ENCODE peak calls at places on chromosomes 5 and 9, in six cellular contexts. One of them, this sample, is unnamed.

GRCh38 chr9:35341021-35341420 is 148.9 kb upstream of the RUSC2 start:
- DNase-seq in mesothelial cell of epicardium: no peak
- DNase-seq in endothelial cell: no peak
- DNase-seq in choroid plexus epithelial cell: no peak
- DNase-seq in AG04450: no peak
- DNase-seq in SK-N-SH: no peak
- DNase-seq in this sample: no peak

GRCh38 chr9:76371901-76372300 is 22.3 kb downstream of the RFK start:
- DNase-seq in mesothelial cell of epicardium: no peak
- DNase-seq in SK-N-SH: no peak
- DNase-seq in AG04450: peak
- DNase-seq in endothelial cell: no peak
- DNase-seq in choroid plexus epithelial cell: peak
- DNase-seq in this sample: peak

GRCh38 chr9:133821606-133822438 is 83.7 kb upstream of the SARDH start:
- DNase-seq in choroid plexus epithelial cell: peak
- DNase-seq in AG04450: no peak
- DNase-seq in SK-N-SH: no peak
- DNase-seq in endothelial cell: no peak
- DNase-seq in mesothelial cell of epicardium: no peak
- DNase-seq in this sample: no peak

GRCh38 chr9:134922066-134922931 is 4.6 kb upstream of the FCN1 start:
- DNase-seq in mesothelial cell of epicardium: peak
- DNase-seq in AG04450: no peak
- DNase-seq in endothelial cell: peak
- DNase-seq in SK-N-SH: no peak
- DNase-seq in choroid plexus epithelial cell: peak
- DNase-seq in this sample: no peak

GRCh38 chr5:95729115-95730010 is 1.8 kb upstream of the RHOBTB3 start:
- DNase-seq in SK-N-SH: no peak
- DNase-seq in AG04450: no peak
- DNase-seq in choroid plexus epithelial cell: no peak
- DNase-seq in endothelial cell: no peak
- DNase-seq in mesothelial cell of epicardium: no peak
- DNase-seq in this sample: no peak

GRCh38 chr5:122615146-122615545 is 159.7 kb upstream of the SNX2 start:
- DNase-seq in SK-N-SH: no peak
- DNase-seq in AG04450: no peak
- DNase-seq in endothelial cell: no peak
- DNase-seq in mesothelial cell of epicardium: no peak
- DNase-seq in choroid plexus epithelial cell: no peak
- DNase-seq in this sample: no peak

GRCh38 chr5:123176224-123176937 is 87.3 kb downstream of the PRDM6 start:
- DNase-seq in SK-N-SH: no peak
- DNase-seq in AG04450: no peak
- DNase-seq in choroid plexus epithelial cell: peak
- DNase-seq in mesothelial cell of epicardium: no peak
- DNase-seq in endothelial cell: no peak
- DNase-seq in this sample: no peak

GRCh38 chr9:72533322-72533721 is 11.9 kb downstream of the TMC1 start:
- DNase-seq in endothelial cell: no peak
- DNase-seq in mesothelial cell of epicardium: no peak
- DNase-seq in choroid plexus epithelial cell: peak
- DNase-seq in SK-N-SH: no peak
- DNase-seq in AG04450: no peak
- DNase-seq in this sample: no peak

GRCh38 chr5:94433393-94434149 is 184.8 kb downstream of the KIAA0825 start:
- DNase-seq in SK-N-SH: no peak
- DNase-seq in endothelial cell: no peak
- DNase-seq in choroid plexus epithelial cell: peak
- DNase-seq in AG04450: peak
- DNase-seq in mesothelial cell of epicardium: no peak
- DNase-seq in this sample: peak

GRCh38 chr5:161851691-161852299 is 3.9 kb downstream of the GABRA1 start:
- DNase-seq in mesothelial cell of epicardium: no peak
- DNase-seq in AG04450: no peak
- DNase-seq in endothelial cell: no peak
- DNase-seq in choroid plexus epithelial cell: peak
- DNase-seq in SK-N-SH: peak
- DNase-seq in this sample: no peak

GRCh38 chr5:78621269-78621871 is 27.2 kb downstream of the LHFPL2 start:
- DNase-seq in choroid plexus epithelial cell: peak
- DNase-seq in mesothelial cell of epicardium: no peak
- DNase-seq in AG04450: no peak
- DNase-seq in SK-N-SH: no peak
- DNase-seq in endothelial cell: no peak
- DNase-seq in this sample: no peak

GRCh38 chr5:172973931-172974330 is 9.6 kb upstream of the ATP6V0E1 start:
- DNase-seq in AG04450: no peak
- DNase-seq in endothelial cell: no peak
- DNase-seq in choroid plexus epithelial cell: peak
- DNase-seq in SK-N-SH: no peak
- DNase-seq in mesothelial cell of epicardium: no peak
- DNase-seq in this sample: no peak

GRCh38 chr5:180704362-180704761 is 35.5 kb downstream of the OR2Y1 start:
- DNase-seq in SK-N-SH: no peak
- DNase-seq in endothelial cell: no peak
- DNase-seq in mesothelial cell of epicardium: no peak
- DNase-seq in AG04450: no peak
- DNase-seq in choroid plexus epithelial cell: peak
- DNase-seq in this sample: no peak

DNA sequence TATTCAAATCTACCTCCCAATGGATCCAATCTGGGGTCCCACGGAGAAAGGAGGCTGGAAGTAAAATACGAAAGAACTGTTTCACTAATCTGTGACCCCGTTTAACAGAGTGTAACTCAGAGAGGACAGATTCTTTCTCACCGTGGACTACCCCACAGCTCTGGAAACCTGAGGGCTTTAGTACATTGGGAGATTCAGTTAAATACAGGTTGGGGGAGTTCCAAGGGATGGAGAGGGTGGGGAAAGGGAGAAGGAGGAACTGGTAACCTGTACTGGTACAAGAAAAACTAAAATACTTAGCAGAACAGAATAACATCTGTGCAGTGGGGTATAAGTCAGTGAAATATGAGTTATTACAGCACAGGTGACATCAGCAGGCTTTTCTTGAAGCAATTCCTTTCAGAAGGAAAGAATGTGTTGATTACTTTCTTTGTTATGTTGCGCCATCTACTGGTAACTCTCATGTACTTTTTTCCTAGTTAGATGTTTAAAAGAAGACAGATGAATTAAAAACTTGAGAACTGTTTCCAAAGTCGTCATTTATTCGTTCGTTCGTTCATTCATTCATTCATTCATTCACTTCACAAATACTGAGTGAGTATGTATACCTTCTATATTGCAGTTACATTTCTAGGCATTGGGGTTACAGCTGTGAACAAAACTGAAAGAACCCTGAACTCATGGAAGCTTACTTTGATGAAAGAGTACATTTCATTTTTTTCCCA is 30.0 kb upstream of the STOM start:
- DNase-seq in choroid plexus epithelial cell: peak
- DNase-seq in SK-N-SH: peak
- DNase-seq in AG04450: peak
- DNase-seq in endothelial cell: no peak
- DNase-seq in mesothelial cell of epicardium: no peak
- DNase-seq in this sample: peak
- TF ChIP-seq CTCF in choroid plexus epithelial cell: peak
- TF ChIP-seq CTCF in SK-N-SH: peak
- TF ChIP-seq CTCF in AG04450: peak
- TF ChIP-seq CTCF in endothelial cell: peak
- TF ChIP-seq CTCF in mesothelial cell of epicardium: peak
- TF ChIP-seq CTCF in this sample: peak

GRCh38 chr9:22718653-22719052 is 272.0 kb downstream of the DMRTA1 start:
- DNase-seq in SK-N-SH: no peak
- DNase-seq in mesothelial cell of epicardium: no peak
- DNase-seq in choroid plexus epithelial cell: no peak
- DNase-seq in AG04450: no peak
- DNase-seq in endothelial cell: no peak
- DNase-seq in this sample: no peak
- TF ChIP-seq CTCF in SK-N-SH: peak
- TF ChIP-seq CTCF in mesothelial cell of epicardium: peak
- TF ChIP-seq CTCF in choroid plexus epithelial cell: no peak
- TF ChIP-seq CTCF in AG04450: peak
- TF ChIP-seq CTCF in endothelial cell: peak
- TF ChIP-seq CTCF in this sample: peak

DNA sequence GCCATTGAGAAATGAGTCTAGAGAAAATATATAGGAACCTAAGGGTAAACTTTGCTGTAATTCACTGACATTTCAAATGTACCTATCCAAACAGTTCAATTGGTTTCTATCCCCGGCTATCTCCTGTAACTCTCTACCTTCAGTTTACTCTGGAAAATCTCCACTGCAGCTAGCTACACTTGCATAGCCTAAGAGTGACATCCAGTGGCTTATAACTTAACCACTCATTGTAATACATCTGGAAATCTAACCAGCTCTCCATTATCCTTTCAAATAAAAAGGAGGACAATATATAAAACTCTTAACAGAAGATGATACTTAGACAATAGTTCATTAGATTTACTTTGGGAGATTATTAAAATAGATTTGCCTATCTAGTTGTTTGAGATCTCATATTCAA is 35.3 kb upstream of the SPDL1 start:
- DNase-seq in endothelial cell: no peak
- DNase-seq in SK-N-SH: peak
- DNase-seq in choroid plexus epithelial cell: peak
- DNase-seq in AG04450: no peak
- DNase-seq in mesothelial cell of epicardium: no peak
- DNase-seq in this sample: peak
- TF ChIP-seq CTCF in endothelial cell: peak
- TF ChIP-seq CTCF in SK-N-SH: peak
- TF ChIP-seq CTCF in choroid plexus epithelial cell: peak
- TF ChIP-seq CTCF in AG04450: peak
- TF ChIP-seq CTCF in mesothelial cell of epicardium: no peak
- TF ChIP-seq CTCF in this sample: peak

DNA sequence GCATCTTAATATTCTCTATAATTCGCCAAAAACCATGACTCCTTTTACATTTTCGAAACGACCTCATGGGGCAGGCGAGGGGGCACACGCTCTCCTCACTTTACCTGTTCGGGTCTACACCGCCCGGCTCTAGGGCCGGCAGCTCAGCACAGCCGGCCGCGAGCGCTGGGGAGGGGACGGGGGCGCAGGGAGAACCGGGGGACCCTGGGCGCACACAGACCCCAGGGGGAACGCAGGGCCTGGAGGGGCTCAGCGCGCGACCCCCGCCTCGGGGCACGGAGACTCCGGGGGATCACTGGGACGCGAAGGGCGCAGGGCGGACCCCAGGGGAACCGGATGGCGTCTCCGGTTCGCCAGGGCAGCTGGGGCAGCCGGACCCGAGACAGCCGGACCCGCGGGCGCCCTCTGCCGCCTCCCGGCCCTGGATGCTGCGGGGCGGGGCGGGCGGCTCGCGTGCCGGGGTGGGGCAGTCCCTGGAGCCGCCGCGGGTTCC is at the start of gene AHRR:
- DNase-seq in choroid plexus epithelial cell: peak
- DNase-seq in SK-N-SH: peak
- DNase-seq in endothelial cell: peak
- DNase-seq in mesothelial cell of epicardium: peak
- DNase-seq in AG04450: no peak
- DNase-seq in this sample: no peak
- TF ChIP-seq CTCF in choroid plexus epithelial cell: peak
- TF ChIP-seq CTCF in SK-N-SH: peak
- TF ChIP-seq CTCF in endothelial cell: peak
- TF ChIP-seq CTCF in mesothelial cell of epicardium: peak
- TF ChIP-seq CTCF in AG04450: peak
- TF ChIP-seq CTCF in this sample: peak

GRCh38 chr5:72245517-72246238 is 74.4 kb downstream of the MRPS27 start:
- DNase-seq in SK-N-SH: no peak
- DNase-seq in AG04450: no peak
- DNase-seq in endothelial cell: no peak
- DNase-seq in choroid plexus epithelial cell: no peak
- DNase-seq in mesothelial cell of epicardium: no peak
- DNase-seq in this sample: no peak

GRCh38 chr5:72246239-72246580 is 73.8 kb downstream of the MRPS27 start:
- DNase-seq in SK-N-SH: peak
- DNase-seq in mesothelial cell of epicardium: no peak
- DNase-seq in choroid plexus epithelial cell: peak
- DNase-seq in endothelial cell: no peak
- DNase-seq in AG04450: no peak
- DNase-seq in this sample: no peak

GRCh38 chr5:72243706-72244105 is 76.3 kb downstream of the MRPS27 start:
- DNase-seq in SK-N-SH: no peak
- DNase-seq in mesothelial cell of epicardium: no peak
- DNase-seq in choroid plexus epithelial cell: no peak
- DNase-seq in endothelial cell: no peak
- DNase-seq in AG04450: no peak
- DNase-seq in this sample: no peak

GRCh38 chr5:72242796-72243475 is 77.1 kb downstream of the MRPS27 start:
- DNase-seq in mesothelial cell of epicardium: no peak
- DNase-seq in choroid plexus epithelial cell: no peak
- DNase-seq in SK-N-SH: no peak
- DNase-seq in AG04450: no peak
- DNase-seq in endothelial cell: no peak
- DNase-seq in this sample: no peak

DNA sequence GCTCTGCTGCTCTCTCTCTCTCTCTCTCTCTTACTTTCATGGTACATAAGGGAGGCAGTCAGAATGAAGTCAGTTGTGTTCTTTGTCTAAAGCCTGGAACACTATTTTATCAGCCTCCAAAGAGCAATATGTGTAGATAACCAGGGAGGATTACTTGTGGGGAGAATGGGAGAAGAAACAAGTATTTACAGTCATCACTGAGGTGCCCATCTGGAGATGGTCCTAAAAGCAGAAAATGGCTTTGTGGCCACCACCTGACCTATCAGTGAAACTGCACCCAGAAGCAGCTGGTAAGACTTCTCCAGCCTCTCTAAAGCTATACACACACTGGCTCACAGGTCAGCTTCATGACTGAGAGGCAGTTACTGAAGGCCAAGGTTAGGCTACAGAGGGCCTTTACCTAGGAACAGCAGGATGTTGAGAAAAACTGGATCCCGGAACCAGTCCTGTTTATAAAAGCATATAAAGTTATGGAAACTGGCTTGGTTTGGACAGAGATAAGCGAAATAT is 75.1 kb downstream of the MRPS27 start:
- DNase-seq in choroid plexus epithelial cell: peak
- DNase-seq in SK-N-SH: peak
- DNase-seq in endothelial cell: no peak
- DNase-seq in mesothelial cell of epicardium: no peak
- DNase-seq in AG04450: no peak
- DNase-seq in this sample: no peak
- TF ChIP-seq CTCF in choroid plexus epithelial cell: peak
- TF ChIP-seq CTCF in SK-N-SH: peak
- TF ChIP-seq CTCF in endothelial cell: no peak
- TF ChIP-seq CTCF in mesothelial cell of epicardium: no peak
- TF ChIP-seq CTCF in AG04450: peak
- TF ChIP-seq CTCF in this sample: peak